ENCODE peak calls at places on chromosome 12, in eight cellular contexts. One of them, this sample, is unnamed.

GRCh38 chr12:56224954-56225353 is 812 bp downstream of the NABP2 start:
- DNase-seq in naive thymus-derived CD8-positive, alpha-beta T cell: no peak
- DNase-seq in fibroblast of pulmonary artery: no peak
- DNase-seq in neuronal stem cell: no peak
- DNase-seq in left ventricle myocardium superior: no peak
- DNase-seq in T47D: no peak
- DNase-seq in GM04504: no peak
- DNase-seq in germinal center: no peak
- DNase-seq in this sample: no peak

GRCh38 chr12:56358836-56359532 is 923 bp downstream of the STAT2 start:
- DNase-seq in germinal center: no peak
- DNase-seq in naive thymus-derived CD8-positive, alpha-beta T cell: no peak
- DNase-seq in fibroblast of pulmonary artery: peak
- DNase-seq in GM04504: peak
- DNase-seq in left ventricle myocardium superior: no peak
- DNase-seq in T47D: no peak
- DNase-seq in neuronal stem cell: no peak
- DNase-seq in this sample: no peak

GRCh38 chr12:42611571-42612257 is 22.2 kb upstream of the PRICKLE1 start:
- DNase-seq in T47D: no peak
- DNase-seq in GM04504: no peak
- DNase-seq in neuronal stem cell: no peak
- DNase-seq in left ventricle myocardium superior: no peak
- DNase-seq in germinal center: no peak
- DNase-seq in naive thymus-derived CD8-positive, alpha-beta T cell: no peak
- DNase-seq in fibroblast of pulmonary artery: no peak
- DNase-seq in this sample: no peak

GRCh38 chr12:47032644-47033043 is 46.8 kb upstream of the PCED1B start:
- DNase-seq in GM04504: peak
- DNase-seq in naive thymus-derived CD8-positive, alpha-beta T cell: no peak
- DNase-seq in T47D: no peak
- DNase-seq in germinal center: no peak
- DNase-seq in neuronal stem cell: no peak
- DNase-seq in fibroblast of pulmonary artery: peak
- DNase-seq in left ventricle myocardium superior: no peak
- DNase-seq in this sample: no peak

GRCh38 chr12:109900752-109901580 is 892 bp downstream of the TCHP start:
- DNase-seq in left ventricle myocardium superior: no peak
- DNase-seq in fibroblast of pulmonary artery: peak
- DNase-seq in germinal center: peak
- DNase-seq in GM04504: no peak
- DNase-seq in naive thymus-derived CD8-positive, alpha-beta T cell: no peak
- DNase-seq in T47D: peak
- DNase-seq in neuronal stem cell: no peak
- DNase-seq in this sample: peak

GRCh38 chr12:15987696-15988095 is 76.6 kb downstream of the DERA start:
- DNase-seq in left ventricle myocardium superior: peak
- DNase-seq in naive thymus-derived CD8-positive, alpha-beta T cell: no peak
- DNase-seq in GM04504: no peak
- DNase-seq in neuronal stem cell: no peak
- DNase-seq in T47D: no peak
- DNase-seq in fibroblast of pulmonary artery: no peak
- DNase-seq in germinal center: no peak
- DNase-seq in this sample: no peak

GRCh38 chr12:109770104-109770860 is 56.7 kb downstream of the FAM222A start:
- DNase-seq in GM04504: no peak
- DNase-seq in neuronal stem cell: no peak
- DNase-seq in fibroblast of pulmonary artery: no peak
- DNase-seq in germinal center: no peak
- DNase-seq in left ventricle myocardium superior: no peak
- DNase-seq in T47D: no peak
- DNase-seq in naive thymus-derived CD8-positive, alpha-beta T cell: no peak
- DNase-seq in this sample: peak

GRCh38 chr12:112537710-112538396 is 119.1 kb downstream of the PTPN11 start:
- DNase-seq in GM04504: no peak
- DNase-seq in germinal center: no peak
- DNase-seq in fibroblast of pulmonary artery: peak
- DNase-seq in T47D: no peak
- DNase-seq in left ventricle myocardium superior: no peak
- DNase-seq in naive thymus-derived CD8-positive, alpha-beta T cell: no peak
- DNase-seq in neuronal stem cell: no peak
- DNase-seq in this sample: no peak

GRCh38 chr12:63967781-63968180 is 123.3 kb downstream of the SRGAP1 start:
- DNase-seq in fibroblast of pulmonary artery: no peak
- DNase-seq in naive thymus-derived CD8-positive, alpha-beta T cell: no peak
- DNase-seq in T47D: no peak
- DNase-seq in germinal center: no peak
- DNase-seq in GM04504: no peak
- DNase-seq in left ventricle myocardium superior: no peak
- DNase-seq in neuronal stem cell: no peak
- DNase-seq in this sample: no peak

GRCh38 chr12:104958946-104959841 is 1.1 kb upstream of the SLC41A2 start:
- DNase-seq in naive thymus-derived CD8-positive, alpha-beta T cell: no peak
- DNase-seq in GM04504: peak
- DNase-seq in left ventricle myocardium superior: no peak
- DNase-seq in fibroblast of pulmonary artery: peak
- DNase-seq in germinal center: no peak
- DNase-seq in neuronal stem cell: no peak
- DNase-seq in T47D: no peak
- DNase-seq in this sample: no peak